ENCODE peak calls at places on chromosomes 3 and 15, in five cellular contexts. U is stimulated activated CD4-positive, alpha-beta T cell treated with anti-CD3 and anti-CD28 coated beads, TNF-alpha, amount 100 ng/mL, for 48 hours; V is CD8-positive, alpha-beta T cell; F is A549; T is iPS-NIHi11. D is an unnamed sample.

GRCh38 chr15:22253676-22254408 is 173.5 kb downstream of the OR4M2 start:
- DNase-seq in U (no peak), V (no peak), F (no peak), T (no peak), D (no peak)

GRCh38 chr3:124322966-124323365 is 331.0 kb upstream of the ROPN1 start:
- DNase-seq in U (no peak), V (no peak), F (no peak), T (no peak), D (no peak)

GRCh38 chr3:174784206-174784934 is 74.8 kb upstream of the NAALADL2 start:
- DNase-seq in U (no peak), V (no peak), F (no peak), T (no peak), D (peak)

GRCh38 chr3:169841171-169841570 is 28.5 kb upstream of the LRRC34 start:
- DNase-seq in U (no peak), V (no peak), F (no peak), T (no peak), D (no peak)

GRCh38 chr15:31304736-31305365 is 21.8 kb upstream of the KLF13 start:
- DNase-seq in U (no peak), V (no peak), F (no peak), T (no peak), D (no peak)

GRCh38 chr3:27521872-27522265 is 37.7 kb upstream of the SLC4A7 start:
- DNase-seq in U (no peak), V (no peak), F (no peak), T (no peak), D (no peak)

GRCh38 chr3:194306771-194307640 is 44.1 kb downstream of the CPN2 start:
- DNase-seq in U (no peak), V (no peak), F (no peak), T (no peak), D (no peak)

GRCh38 chr3:195064300-195064931 is 206.5 kb downstream of the XXYLT1 start:
- DNase-seq in U (no peak), V (no peak), F (no peak), T (no peak), D (no peak)

GRCh38 chr3:16069149-16069922 is 105.1 kb upstream of the GALNT15 start:
- DNase-seq in U (no peak), V (no peak), F (peak), T (no peak), D (peak)

GRCh38 chr15:90315276-90315982 is 36.7 kb upstream of the ZNF774 start:
- DNase-seq in U (no peak), V (no peak), F (peak), T (peak), D (peak)

GRCh38 chr3:133376805-133377204 is 23.1 kb upstream of the BFSP2 start:
- DNase-seq in U (no peak), V (no peak), F (peak), T (no peak), D (no peak)

GRCh38 chr3:81500039-81500438 is 261.4 kb downstream of the GBE1 start:
- DNase-seq in U (no peak), V (no peak), F (no peak), T (no peak), D (no peak)

GRCh38 chr15:57509965-57510364 is 81.7 kb upstream of the MYZAP start:
- DNase-seq in U (no peak), V (no peak), F (no peak), T (no peak), D (no peak)

GRCh38 chr15:58864602-58865419 is 68.7 kb downstream of the SLTM start:
- DNase-seq in U (no peak), V (no peak), F (no peak), T (peak), D (no peak)

GRCh38 chr3:52093751-52094525 is 37.6 kb upstream of the DUSP7 start:
- DNase-seq in U (no peak), V (no peak), F (no peak), T (no peak), D (peak)

GRCh38 chr15:35605790-35606189 is 59.8 kb upstream of the DPH6 start:
- DNase-seq in U (no peak), V (no peak), F (no peak), T (no peak), D (no peak)

GRCh38 chr3:152269423-152270144 is 855 bp downstream of the MBNL1 start:
- DNase-seq in U (no peak), V (peak), F (peak), T (peak), D (peak)

GRCh38 chr3:184171562-184171961 is 3.1 kb upstream of the AP2M1 start:
- DNase-seq in U (no peak), V (no peak), F (no peak), T (no peak), D (peak)

GRCh38 chr3:42118762-42119361 is 27.7 kb downstream of the TRAK1 start:
- DNase-seq in U (no peak), V (no peak), F (peak), T (peak), D (peak)

GRCh38 chr3:119322021-119322522 is 27.9 kb downstream of the ARHGAP31 start:
- DNase-seq in U (no peak), V (no peak), F (no peak), T (no peak), D (peak)

GRCh38 chr15:99424131-99424571 is 141.6 kb upstream of the MEF2A start:
- DNase-seq in U (no peak), V (no peak), F (no peak), T (no peak), D (no peak)

GRCh38 chr3:99471353-99472323 is 166.8 kb upstream of the COL8A1 start:
- DNase-seq in U (no peak), V (no peak), F (no peak), T (no peak), D (no peak)

GRCh38 chr3:115321396-115321795 is 174.3 kb upstream of the ZBTB20 start:
- DNase-seq in U (no peak), V (no peak), F (no peak), T (peak), D (peak)

GRCh38 chr15:98177950-98178848 is 217.7 kb downstream of the ARRDC4 start:
- DNase-seq in U (no peak), V (no peak), F (peak), T (peak), D (peak)

GRCh38 chr15:92882697-92883642 is 17.2 kb upstream of the CHD2 start:
- DNase-seq in U (no peak), V (peak), F (no peak), T (peak), D (no peak)

GRCh38 chr3:17645074-17645698 is 97.2 kb downstream of the TBC1D5 start:
- DNase-seq in U (no peak), V (no peak), F (peak), T (peak), D (peak)

GRCh38 chr3:61967937-61968336 is 405.4 kb downstream of the FEZF2 start:
- DNase-seq in U (no peak), V (no peak), F (no peak), T (no peak), D (no peak)

D was measured in bronchial epithelial cell.